ENCODE peak calls at places on chromosome 19, in seven cellular contexts. L, C, E, F, Z, B and O are unnamed samples.

GRCh38 chr19:35497406-35497805 is 7.1 kb upstream of the KRTDAP start:
- DNase-seq in B (no peak), L (no peak), C (no peak), Z (no peak), F (no peak), E (no peak), O (no peak)

GRCh38 chr19:29620931-29621351 is 14.9 kb downstream of the POP4 start:
- DNase-seq in C (no peak), Z (no peak), F (no peak), L (no peak), E (no peak), B (no peak), O (no peak)

GRCh38 chr19:7657047-7657779 is 11.6 kb upstream of the RETN start:
- DNase-seq in L (peak; percentile 8), C (no peak), F (no peak), E (no peak), B (no peak), Z (no peak), O (no peak)

GRCh38 chr19:49451430-49452181 is at the start of gene PIH1D1:
- DNase-seq in L (peak; percentile 99), F (peak; percentile 99), B (peak; percentile 96), C (peak; percentile 97), E (peak; percentile 100), Z (peak; percentile 99), O (peak; percentile 95)

GRCh38 chr19:55699221-55699620 is 24.2 kb downstream of the EPN1 start:
- DNase-seq in Z (no peak), E (no peak), B (no peak), F (no peak), L (no peak), C (no peak), O (no peak)

GRCh38 chr19:38850976-38851621 is 1.3 kb upstream of the HNRNPL start:
- DNase-seq in Z (peak; percentile 80), C (no peak), F (peak; percentile 59), B (peak; percentile 35), L (no peak), E (no peak), O (no peak)

GRCh38 chr19:55526216-55527196 is 10.4 kb downstream of the SBK2 start:
- DNase-seq in E (peak; percentile 87), L (peak; percentile 84), B (peak; percentile 82), C (no peak), F (peak; percentile 87), Z (no peak), O (no peak)

GRCh38 chr19:1819976-1820255 is 7.8 kb upstream of the ATP8B3 start:
- DNase-seq in L (no peak), Z (no peak), F (no peak), B (peak; percentile 15), E (no peak), C (no peak), O (no peak)

DNA sequence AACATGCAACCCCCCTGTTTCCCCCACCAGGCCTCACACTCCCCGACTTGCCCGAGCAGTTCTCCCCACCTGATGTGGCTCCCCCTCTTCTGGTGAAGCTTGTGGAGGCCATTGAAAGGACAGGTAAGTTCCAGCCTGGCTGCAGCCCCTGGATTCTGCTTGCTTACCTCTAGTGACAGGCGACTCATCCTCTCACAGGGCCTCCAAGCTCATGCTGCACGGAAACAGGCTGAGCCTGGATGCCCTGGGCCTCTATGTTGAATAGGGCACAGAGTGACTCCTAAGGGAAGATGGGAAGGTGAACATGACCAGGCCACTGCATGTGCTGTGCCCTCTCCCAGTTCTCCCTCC is 7.5 kb downstream of the PIK3R2 start:
- DNase-seq in B (no peak), Z (no peak), E (no peak), F (no peak), L (no peak), C (no peak), O (no peak)
- H3K36me3 ChIP-seq in B (peaks cover 48% of the 10 kb centered on the region), Z (peaks cover 70% of the 10 kb centered on the region), E (peaks cover 13% of the 10 kb centered on the region), F (no peaks in the 10 kb centered on the region), L (peaks cover 16% of the 10 kb centered on the region), C (no peaks in the 10 kb centered on the region), O (no peaks in the 10 kb centered on the region)

DNA sequence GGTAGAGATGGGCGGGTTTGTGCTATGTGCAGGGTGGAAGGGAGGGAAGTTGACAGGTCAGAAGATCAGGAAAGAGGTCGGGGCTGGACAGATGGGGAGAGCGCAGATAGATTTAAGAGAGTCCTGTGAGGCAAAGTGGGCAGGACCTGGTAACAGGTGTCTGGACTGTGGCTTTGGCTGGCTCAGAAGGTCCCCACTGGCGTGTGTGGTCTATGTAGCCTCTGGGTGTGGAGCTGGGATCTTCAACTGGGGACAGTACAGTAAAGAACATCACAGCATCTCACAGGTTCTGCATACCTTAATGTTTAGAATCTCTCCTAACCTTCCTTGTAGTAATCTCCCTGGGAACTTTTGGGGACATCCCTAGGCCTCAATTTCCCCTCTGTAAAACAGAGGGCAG is 17.7 kb downstream of the CKM start:
- DNase-seq in B (no peak), E (no peak), F (no peak), C (no peak), L (no peak), Z (no peak), O (no peak)
- TF ChIP-seq CTCF in B (no peak), E (no peak), F (no peak), C (no peak), L (no peak), Z (no peak), O (no peak)

GRCh38 chr19:3494051-3494450 is 6.4 kb downstream of the DOHH start:
- DNase-seq in Z (peak; percentile 32), E (no peak), F (peak; percentile 32), L (no peak), B (no peak), C (no peak), O (no peak)

GRCh38 chr19:3492919-3493318 is 7.6 kb downstream of the DOHH start:
- DNase-seq in C (no peak), B (no peak), F (no peak), E (no peak), L (no peak), Z (no peak), O (no peak)

GRCh38 chr19:3493651-3494050 is 6.8 kb downstream of the DOHH start:
- DNase-seq in B (no peak), Z (no peak), E (no peak), C (no peak), L (no peak), F (no peak), O (no peak)

GRCh38 chr19:3496392-3497273 is 3.8 kb downstream of the DOHH start:
- DNase-seq in E (no peak), B (no peak), C (no peak), F (no peak), Z (no peak), L (no peak), O (no peak)

DNA sequence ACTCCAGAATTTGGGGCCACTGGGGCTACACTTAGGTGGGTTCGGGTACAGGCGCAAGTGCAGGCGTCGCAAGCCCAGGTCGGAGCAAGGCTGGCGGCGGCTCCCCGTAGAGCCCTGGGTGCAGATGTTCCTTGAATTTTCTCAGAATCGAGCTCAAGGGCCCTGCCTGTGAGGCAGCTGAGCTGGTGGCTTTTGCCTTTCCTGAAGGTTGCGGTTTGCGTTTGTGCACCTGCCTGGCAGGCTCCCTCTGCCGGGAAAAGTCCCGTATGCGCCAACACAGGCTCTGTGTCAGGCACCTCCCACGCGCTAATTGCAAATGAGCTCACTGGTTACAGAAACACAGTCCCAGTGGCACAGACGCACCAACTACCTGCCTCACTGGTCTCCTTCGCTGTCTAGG is 5.9 kb downstream of the DOHH start:
- DNase-seq in L (no peak), B (no peak), E (no peak), Z (no peak), F (no peak), C (no peak), O (no peak)
- H3K36me3 ChIP-seq in L (peaks cover 21% of the 10 kb centered on the region), B (peaks cover 58% of the 10 kb centered on the region), E (no peaks in the 10 kb centered on the region), Z (peaks cover 79% of the 10 kb centered on the region), F (no peaks in the 10 kb centered on the region), C (peaks cover 1% of the 10 kb centered on the region), O (no peaks in the 10 kb centered on the region)

GRCh38 chr19:41255171-41255570 is 9.0 kb upstream of the HNRNPUL1 start:
- DNase-seq in E (no peak), L (no peak), F (no peak), C (no peak), B (no peak), Z (no peak), O (no peak)
- TF ChIP-seq CTCF in E (no peak), L (no peak), F (no peak), C (no peak), B (no peak), Z (no peak), O (no peak)

GRCh38 chr19:44590245-44591059 is 22.9 kb upstream of the IGSF23 start:
- DNase-seq in C (no peak), E (no peak), L (no peak), F (no peak), Z (peak; percentile 37), B (no peak), O (no peak)
- H3K36me3 ChIP-seq in C (no peaks in the 10 kb centered on the region), E (no peaks in the 10 kb centered on the region), L (no peaks in the 10 kb centered on the region), F (no peaks in the 10 kb centered on the region), Z (no peaks in the 10 kb centered on the region), B (no peaks in the 10 kb centered on the region), O (no peaks in the 10 kb centered on the region)

DNA sequence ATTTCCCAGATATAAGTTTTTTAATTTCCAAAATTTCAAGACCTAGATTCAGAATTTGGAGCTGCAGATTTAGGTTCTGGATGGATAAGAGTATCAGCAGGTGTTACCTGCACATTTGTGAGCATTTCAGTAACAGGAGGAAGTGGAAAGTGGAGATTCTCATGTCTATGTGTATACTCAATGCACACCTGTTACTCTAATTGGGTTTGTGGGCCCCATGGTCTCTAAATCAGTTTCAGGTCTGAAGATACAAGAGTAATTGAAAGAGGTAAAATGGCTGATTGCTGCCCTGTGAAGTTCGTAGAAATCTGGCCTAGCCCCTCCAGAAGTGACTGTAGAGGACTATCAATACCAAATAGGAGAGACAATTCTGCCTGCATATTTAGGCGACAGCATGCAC is 13.9 kb downstream of the ZNF675 start:
- DNase-seq in E (no peak), Z (no peak), B (no peak), C (no peak), F (no peak), L (no peak), O (no peak)
- TF ChIP-seq CTCF in E (no peak), Z (no peak), B (no peak), C (no peak), F (no peak), L (no peak), O (no peak)

GRCh38 chr19:4684312-4685095 is 14.4 kb upstream of the MYDGF start:
- DNase-seq in C (no peak), F (no peak), B (no peak), L (no peak), Z (no peak), E (no peak), O (no peak)

GRCh38 chr19:4686700-4687099 is 16.6 kb upstream of the MYDGF start:
- DNase-seq in C (no peak), L (no peak), B (no peak), Z (no peak), E (no peak), F (no peak), O (no peak)

GRCh38 chr19:4688587-4688986 is 18.4 kb upstream of the MYDGF start:
- DNase-seq in F (no peak), L (no peak), E (no peak), C (no peak), B (no peak), Z (no peak), O (no peak)

GRCh38 chr19:4689403-4689802 is 19.3 kb upstream of the MYDGF start:
- DNase-seq in B (no peak), C (no peak), E (no peak), F (no peak), Z (no peak), L (no peak), O (no peak)

GRCh38 chr19:4687396-4687795 is 17.3 kb upstream of the MYDGF start:
- DNase-seq in L (no peak), Z (no peak), E (no peak), B (no peak), C (no peak), F (no peak), O (no peak)
- H3K36me3 ChIP-seq in L (peaks cover 45% of the 10 kb centered on the region), Z (peaks cover 78% of the 10 kb centered on the region), E (peaks cover 54% of the 10 kb centered on the region), B (peaks cover 100% of the 10 kb centered on the region), C (peaks cover 2% of the 10 kb centered on the region), F (peaks cover 14% of the 10 kb centered on the region), O (no peaks in the 10 kb centered on the region)